ENCODE peak calls at places on chromosomes 11 and 22, in six cellular contexts. F is H1, T is HepG2, W is K562, J is GM12878, R is SK-N-SH. Y is an unnamed sample.
A peak's percentile ranks its signal among the peaks of the same experiment; 100 is the strongest.

GRCh38 chr22:44805663-44806062 is 53.3 kb downstream of the ARHGAP8 start:
- DNase-seq in F (no peak), T (no peak), W (no peak), J (no peak), R (no peak), Y (no peak)

GRCh38 chr11:74033046-74033445 is 24.2 kb upstream of the UCP3 start:
- DNase-seq in F (no peak), T (no peak), W (no peak), J (no peak), R (no peak), Y (no peak)

GRCh38 chr22:43983808-43984207 is 28.6 kb downstream of the SAMM50 start:
- DNase-seq in F (no peak), T (no peak), W (no peak), J (no peak), R (no peak), Y (no peak)

GRCh38 chr11:70456921-70457532 is 58.7 kb downstream of the CTTN start:
- DNase-seq in F (no peak), T (peak; percentile 22), W (peak; percentile 39), J (no peak), R (no peak), Y (no peak)

GRCh38 chr11:40306938-40307548 is 1152.4 kb downstream of the LRRC4C start:
- DNase-seq in F (no peak), T (peak; percentile 10), W (peak; percentile 28), J (no peak), R (peak; percentile 60), Y (peak; percentile 28)

GRCh38 chr22:27100789-27101188 is 443.4 kb downstream of the MIAT start:
- DNase-seq in F (no peak), T (no peak), W (no peak), J (no peak), R (peak; percentile 76), Y (no peak)

GRCh38 chr11:57311109-57311936 is 13.4 kb downstream of the TNKS1BP1 start:
- DNase-seq in F (peak; percentile 83), T (peak; percentile 84), W (peak; percentile 95), J (peak; percentile 16), R (peak; percentile 68), Y (no peak)

GRCh38 chr22:45284705-45285305 is at the start of gene UPK3A:
- DNase-seq in F (no peak), T (no peak), W (peak; percentile 20), J (no peak), R (peak; percentile 77), Y (no peak)

GRCh38 chr11:78564037-78564888 is 10.4 kb downstream of the NARS2 start:
- DNase-seq in F (no peak), T (peak; percentile 60), W (peak; percentile 34), J (peak; percentile 40), R (peak; percentile 36), Y (peak; percentile 53)

GRCh38 chr11:9615031-9615451 is 41.6 kb downstream of the WEE1 start:
- DNase-seq in F (no peak), T (no peak), W (no peak), J (peak; percentile 77), R (no peak), Y (no peak)

GRCh38 chr11:73387594-73388021 is 11.4 kb downstream of the RELT start:
- DNase-seq in F (no peak), T (no peak), W (no peak), J (no peak), R (no peak), Y (no peak)

GRCh38 chr11:34132261-34132965 is 27.0 kb downstream of the NAT10 start:
- DNase-seq in F (no peak), T (no peak), W (no peak), J (no peak), R (no peak), Y (no peak)

GRCh38 chr11:34139346-34139745 is 33.9 kb downstream of the NAT10 start:
- DNase-seq in F (no peak), T (no peak), W (no peak), J (no peak), R (no peak), Y (no peak)

GRCh38 chr11:34136420-34136819 is 31.0 kb downstream of the NAT10 start:
- DNase-seq in F (no peak), T (no peak), W (no peak), J (no peak), R (no peak), Y (no peak)

GRCh38 chr11:34135439-34135838 is 30.0 kb downstream of the NAT10 start:
- DNase-seq in F (no peak), T (no peak), W (no peak), J (no peak), R (no peak), Y (no peak)

DNA sequence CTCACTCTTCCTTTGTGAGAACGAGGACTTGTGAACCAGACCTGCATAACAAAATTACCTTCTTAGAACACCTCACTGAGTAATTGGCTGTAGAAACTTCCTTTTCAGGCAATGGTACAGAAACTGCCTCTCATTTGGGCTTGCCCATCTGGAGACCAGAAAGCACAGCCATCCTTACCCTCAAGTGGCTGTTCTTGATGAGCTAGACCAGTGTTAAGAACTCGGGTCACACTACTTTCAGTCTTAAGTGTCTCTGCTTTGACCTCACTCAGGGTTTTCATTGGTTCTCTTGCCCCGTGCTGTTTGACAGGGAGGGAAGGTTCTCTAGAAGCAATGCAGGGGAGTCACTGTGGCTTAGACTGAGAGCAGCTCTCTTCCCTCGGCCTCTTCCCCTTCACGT is 29.3 kb downstream of the NAT10 start:
- DNase-seq in F (no peak), T (no peak), W (no peak), J (peak; percentile 26), R (no peak), Y (no peak)
- TF ChIP-seq GABPA in F (no peak), T (no peak), W (no peak), J (no peak), R (no peak), Y (no peak)

GRCh38 chr11:31767066-31767465 is 44.1 kb downstream of the PAX6 start:
- DNase-seq in F (no peak), T (no peak), W (no peak), J (no peak), R (no peak), Y (no peak)

GRCh38 chr11:31770011-31770410 is 41.1 kb downstream of the PAX6 start:
- DNase-seq in F (no peak), T (no peak), W (no peak), J (no peak), R (no peak), Y (no peak)

GRCh38 chr11:31767665-31768064 is 43.5 kb downstream of the PAX6 start:
- DNase-seq in F (no peak), T (no peak), W (no peak), J (no peak), R (no peak), Y (no peak)

GRCh38 chr11:31769241-31769640 is 41.9 kb downstream of the PAX6 start:
- DNase-seq in F (no peak), T (no peak), W (no peak), J (no peak), R (no peak), Y (no peak)

DNA sequence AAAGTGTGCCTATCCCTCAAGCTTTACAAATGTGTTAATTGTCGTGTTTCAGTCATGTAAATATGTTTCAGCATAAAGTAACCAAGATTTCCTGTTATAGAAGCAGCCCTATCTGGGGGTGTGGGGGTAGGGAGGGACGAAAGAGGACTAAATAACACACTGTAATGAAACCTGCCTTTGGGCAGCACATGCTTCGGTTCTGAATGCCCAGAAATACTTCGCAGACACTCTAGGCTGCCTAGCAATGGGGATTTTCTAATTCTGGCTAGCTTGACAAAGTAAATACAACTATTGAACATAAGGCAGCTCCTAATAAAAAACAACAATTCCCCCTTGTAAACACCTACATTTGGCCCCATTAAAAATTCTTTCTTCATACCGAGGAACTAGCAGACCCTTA is 42.4 kb downstream of the PAX6 start:
- DNase-seq in F (no peak), T (no peak), W (no peak), J (no peak), R (no peak), Y (no peak)
- H3K27ac ChIP-seq in F (no peak overlapping the region), T (no peak overlapping the region), W (no peak overlapping the region), J (no peak overlapping the region), R (no peak overlapping the region), Y (no peak overlapping the region)

GRCh38 chr11:103993502-103993901 is 42.9 kb upstream of the DDI1 start:
- DNase-seq in F (no peak), T (no peak), W (no peak), J (no peak), R (no peak), Y (no peak)

GRCh38 chr11:103988595-103988969 is 47.9 kb upstream of the DDI1 start:
- DNase-seq in F (no peak), T (no peak), W (no peak), J (no peak), R (no peak), Y (no peak)

GRCh38 chr11:103985041-103985440 is 51.4 kb upstream of the DDI1 start:
- DNase-seq in F (no peak), T (no peak), W (no peak), J (no peak), R (no peak), Y (no peak)

DNA sequence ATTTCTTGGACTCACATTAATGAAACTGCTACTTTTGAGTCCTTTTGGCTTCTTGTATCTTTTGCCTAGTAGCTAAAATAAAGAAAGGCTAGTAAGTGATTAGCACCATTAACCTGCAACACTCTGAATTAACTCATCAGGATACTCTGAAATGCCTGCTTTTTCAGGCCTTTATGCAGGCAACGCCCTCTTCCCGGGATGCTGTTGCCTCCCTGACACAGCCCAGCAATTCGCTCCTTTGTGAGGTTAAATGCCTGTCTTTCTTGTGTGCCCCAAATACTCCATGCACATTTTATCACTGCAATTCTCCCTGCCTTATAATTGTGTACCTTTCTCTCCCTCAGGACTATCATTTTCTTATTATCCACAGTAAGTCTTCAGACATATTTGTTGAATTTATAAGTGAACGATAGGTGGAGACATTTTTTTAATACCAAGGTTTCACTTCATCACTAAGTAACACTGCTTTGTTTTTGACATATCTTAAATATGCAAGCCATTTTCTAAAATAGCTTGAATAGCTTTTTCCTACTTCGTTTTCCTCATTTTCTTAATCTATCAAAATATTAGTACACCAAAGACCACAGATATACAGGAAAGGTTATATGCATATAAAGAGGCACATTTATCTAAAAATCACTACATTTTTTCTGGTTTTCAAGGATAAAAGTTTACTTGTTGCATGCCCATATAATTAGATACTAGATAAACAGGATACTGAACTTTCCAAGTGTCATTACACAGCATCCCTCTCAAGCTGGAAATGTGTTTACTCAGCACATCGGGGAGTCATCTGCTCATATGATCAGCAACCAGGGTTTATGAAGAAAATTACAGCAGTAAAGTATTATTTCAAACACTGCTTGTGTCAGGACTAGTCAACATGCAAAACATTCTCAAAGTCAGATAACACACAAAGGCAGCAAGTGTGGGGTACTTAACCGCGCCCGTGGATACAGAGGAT is 48.5 kb upstream of the DDI1 start:
- DNase-seq in F (peak; percentile 9), T (no peak), W (no peak), J (no peak), R (no peak), Y (no peak)
- TF ChIP-seq GABPA in F (no peak), T (no peak), W (no peak), J (no peak), R (no peak), Y (no peak)

GRCh38 chr11:67466962-67467771 is 1.9 kb downstream of the TMEM134 start:
- DNase-seq in F (no peak), T (no peak), W (no peak), J (no peak), R (no peak), Y (no peak)
- H3K27ac ChIP-seq in F (no peak overlapping the region), T (no peak overlapping the region), W (no peak overlapping the region), J (no peak overlapping the region), R (no peak overlapping the region), Y (no peak overlapping the region)